ENCODE peak calls at places on chromosomes 2 and 18, in four cellular contexts. C is CMK, Z is fibroblast of the aortic adventitia, N is GM10248. P is an unnamed sample.

GRCh38 chr2:200359552-200359951 is 53.1 kb downstream of the SPATS2L start:
- DNase-seq in C (no peak), Z (peak), N (no peak), P (no peak)

GRCh38 chr2:37839991-37840390 is 85.1 kb upstream of the RMDN2 start:
- DNase-seq in C (no peak), Z (no peak), N (no peak), P (no peak)

GRCh38 chr2:147689510-147689909 is 155.3 kb upstream of the ACVR2A start:
- DNase-seq in C (no peak), Z (no peak), N (peak), P (no peak)

GRCh38 chr2:102055346-102055975 is 63.7 kb downstream of the IL1R2 start:
- DNase-seq in C (no peak), Z (peak), N (no peak), P (peak)

GRCh38 chr2:10309286-10309685 is 6.6 kb downstream of the HPCAL1 start:
- DNase-seq in C (no peak), Z (no peak), N (no peak), P (no peak)

GRCh38 chr18:33014060-33014796 is 241.4 kb upstream of the KLHL14 start:
- DNase-seq in C (peak), Z (no peak), N (no peak), P (peak)

GRCh38 chr18:4510160-4510559 is 55.1 kb upstream of the DLGAP1 start:
- DNase-seq in C (no peak), Z (no peak), N (no peak), P (no peak)

GRCh38 chr2:3631851-3632659 is 25.9 kb upstream of the ALLC start:
- DNase-seq in C (no peak), Z (no peak), N (no peak), P (no peak)

GRCh38 chr2:157691695-157692094 is 63.0 kb upstream of the ACVR1C start:
- DNase-seq in C (no peak), Z (no peak), N (no peak), P (no peak)

GRCh38 chr2:161122772-161123530 is 37.3 kb upstream of the TANK start:
- DNase-seq in C (peak), Z (peak), N (peak), P (peak)

GRCh38 chr18:22018366-22018765 is 151.0 kb upstream of the GATA6 start:
- DNase-seq in C (no peak), Z (no peak), N (no peak), P (no peak)

GRCh38 chr2:183162362-183162761 is 38.1 kb downstream of the NUP35 start:
- DNase-seq in C (no peak), Z (peak), N (no peak), P (peak)

GRCh38 chr2:172993924-172994717 is 81.5 kb upstream of the MAP3K20 start:
- DNase-seq in C (no peak), Z (no peak), N (no peak), P (no peak)

GRCh38 chr2:6812857-6813530 is 52.7 kb downstream of the CMPK2 start:
- DNase-seq in C (no peak), Z (no peak), N (no peak), P (no peak)

GRCh38 chr2:236207472-236207871 is 39.3 kb upstream of the GBX2 start:
- DNase-seq in C (no peak), Z (no peak), N (no peak), P (no peak)

GRCh38 chr18:60066576-60066975 is 166.8 kb downstream of the PMAIP1 start:
- DNase-seq in C (no peak), Z (no peak), N (no peak), P (no peak)

GRCh38 chr2:97645112-97645699 is 656 bp upstream of the COX5B start:
- DNase-seq in C (no peak), Z (no peak), N (peak), P (no peak)

GRCh38 chr2:222213084-222213483 is 85.7 kb downstream of the PAX3 start:
- DNase-seq in C (no peak), Z (no peak), N (no peak), P (no peak)

GRCh38 chr2:96527990-96528679 is 8.4 kb upstream of the ARID5A start:
- DNase-seq in C (no peak), Z (peak), N (no peak), P (peak)